ENCODE peak calls at places on chromosomes 5 and 9, in ten cellular contexts. T is DMS 273 treated with DMSO at 0.1 percent for 48 hours; N is lower leg skin; A is psoas muscle; Q is HEK293T; M is left lobe of liver; O is prostate gland; X is stimulated activated CD4-positive, alpha-beta T cell treated with anti-CD3 and anti-CD28 coated beads, Interleukin-12 subunit alpha, Interleukin-12 subunit beta, amount 100 ng/mL, for 24 hours; F is iris pigment epithelial cell; S is mucosa of gallbladder. K is an unnamed sample.

GRCh38 chr5:82717734-82718133 is 359.5 kb downstream of the TMEM167A start:
- DNase-seq in T (no peak), N (no peak), A (no peak), Q (no peak), M (no peak), O (no peak), X (no peak), F (no peak), S (no peak), K (no peak)

GRCh38 chr5:164497665-164498064 is 992.2 kb downstream of the MAT2B start:
- DNase-seq in T (no peak), N (no peak), A (no peak), Q (no peak), M (no peak), O (no peak), X (no peak), F (no peak), S (no peak), K (no peak)

GRCh38 chr5:64811050-64811640 is 42.4 kb downstream of the CWC27 start:
- DNase-seq in T (peak), N (no peak), A (no peak), Q (peak), M (no peak), O (no peak), X (no peak), F (peak), S (peak), K (no peak)

GRCh38 chr9:133534346-133535284 is at the start of gene ADAMTSL2:
- DNase-seq in T (peak), N (no peak), A (peak), Q (no peak), M (peak), O (peak), X (no peak), F (peak), S (peak), K (no peak)

GRCh38 chr5:144333336-144333920 is 162.8 kb downstream of the KCTD16 start:
- DNase-seq in T (no peak), N (no peak), A (no peak), Q (no peak), M (no peak), O (peak), X (no peak), F (peak), S (no peak), K (no peak)

GRCh38 chr5:53364098-53364497 is 116.3 kb upstream of the FST start:
- DNase-seq in T (no peak), N (no peak), A (no peak), Q (no peak), M (no peak), O (no peak), X (no peak), F (no peak), S (no peak), K (no peak)

GRCh38 chr5:65127181-65127901 is 354.4 kb downstream of the ADAMTS6 start:
- DNase-seq in T (no peak), N (no peak), A (no peak), Q (peak), M (no peak), O (no peak), X (no peak), F (peak), S (no peak), K (no peak)

GRCh38 chr5:180818275-180818674 is 15.7 kb upstream of the MGAT1 start:
- DNase-seq in T (no peak), N (no peak), A (no peak), Q (no peak), M (peak), O (no peak), X (no peak), F (no peak), S (no peak), K (no peak)

GRCh38 chr5:36305571-36306326 is 4.0 kb upstream of the RANBP3L start:
- DNase-seq in T (peak), N (no peak), A (peak), Q (peak), M (peak), O (peak), X (no peak), F (peak), S (peak), K (no peak)

GRCh38 chr5:93403529-93403928 is 177.5 kb downstream of the NR2F1-AS1 start:
- DNase-seq in T (no peak), N (no peak), A (no peak), Q (no peak), M (no peak), O (no peak), X (no peak), F (no peak), S (no peak), K (no peak)

GRCh38 chr9:134057311-134057665 is 10.5 kb downstream of the BRD3 start:
- DNase-seq in T (no peak), N (no peak), A (peak), Q (no peak), M (no peak), O (no peak), X (no peak), F (no peak), S (no peak), K (no peak)

GRCh38 chr9:83800236-83801033 is 17.1 kb downstream of the GKAP1 start:
- DNase-seq in T (no peak), N (no peak), A (no peak), Q (no peak), M (no peak), O (no peak), X (no peak), F (no peak), S (no peak), K (no peak)

GRCh38 chr9:9747787-9748186 is 865.0 kb downstream of the PTPRD start:
- DNase-seq in T (no peak), N (no peak), A (no peak), Q (no peak), M (no peak), O (no peak), X (no peak), F (peak), S (no peak), K (no peak)

GRCh38 chr5:143006511-143006910 is 236.3 kb downstream of the ARHGAP26 start:
- DNase-seq in T (no peak), N (peak), A (no peak), Q (no peak), M (no peak), O (no peak), X (no peak), F (no peak), S (no peak), K (no peak)

GRCh38 chr9:123784513-123784912 is 145.4 kb downstream of the DENND1A start:
- DNase-seq in T (no peak), N (no peak), A (no peak), Q (no peak), M (no peak), O (no peak), X (no peak), F (peak), S (no peak), K (no peak)

GRCh38 chr5:160930361-160930760 is 78.3 kb upstream of the ATP10B start:
- DNase-seq in T (no peak), N (no peak), A (no peak), Q (no peak), M (no peak), O (no peak), X (no peak), F (peak), S (peak), K (no peak)

GRCh38 chr5:167244583-167244982 is 1046.9 kb upstream of the WWC1 start:
- DNase-seq in T (no peak), N (no peak), A (no peak), Q (no peak), M (no peak), O (no peak), X (no peak), F (peak), S (no peak), K (no peak)

GRCh38 chr9:114072181-114073140 is 5.6 kb downstream of the AMBP start:
- DNase-seq in T (peak), N (peak), A (peak), Q (no peak), M (peak), O (peak), X (no peak), F (no peak), S (peak), K (peak)

GRCh38 chr5:34495178-34495577 is 160.9 kb upstream of the RAI14 start:
- DNase-seq in T (no peak), N (no peak), A (no peak), Q (no peak), M (no peak), O (no peak), X (no peak), F (no peak), S (no peak), K (no peak)

K was measured in breast epithelium.